ENCODE peak calls at places on chromosomes 6 and 20, in six cellular contexts. S, J, O, N, H and F are unnamed samples.

GRCh38 chr6:108526739-108527174 is 34.0 kb upstream of the FOXO3 start:
- DNase-seq in J (no peak), S (peak; percentile 26), O (peak; percentile 35), N (peak; percentile 56), H (no peak), F (peak; percentile 67)

GRCh38 chr20:9999660-10000059 is 35.1 kb upstream of the ANKEF1 start:
- DNase-seq in J (no peak), N (no peak), S (peak; percentile 38), H (no peak), O (no peak), F (no peak)

GRCh38 chr6:14276667-14277404 is 159.3 kb downstream of the CD83 start:
- DNase-seq in O (peak; percentile 61), H (no peak), J (no peak), N (no peak), S (peak; percentile 27), F (no peak)

GRCh38 chr6:137223370-137224131 is 4.4 kb upstream of the IFNGR1 start:
- DNase-seq in S (peak; percentile 29), O (peak; percentile 43), N (no peak), J (no peak), H (no peak), F (no peak)

GRCh38 chr6:121335111-121336008 is 1.1 kb upstream of the TBC1D32 start:
- DNase-seq in H (no peak), J (no peak), N (no peak), S (no peak), O (peak; percentile 1), F (no peak)

GRCh38 chr6:28632326-28632851 is 106.7 kb downstream of the GPX5 start:
- DNase-seq in J (no peak), S (no peak), N (no peak), H (no peak), O (no peak), F (no peak)

GRCh38 chr6:13012271-13012670 is 295.7 kb downstream of the PHACTR1 start:
- DNase-seq in O (no peak), H (no peak), S (peak; percentile 18), J (no peak), N (no peak), F (no peak)

GRCh38 chr6:18016698-18017097 is 29.3 kb upstream of the KIF13A start:
- DNase-seq in O (no peak), S (peak; percentile 100), J (no peak), H (no peak), N (no peak), F (no peak)

GRCh38 chr6:78324213-78324612 is 543.1 kb upstream of the IRAK1BP1 start:
- DNase-seq in J (no peak), O (peak; percentile 39), N (peak; percentile 13), S (peak; percentile 51), H (no peak), F (no peak)

GRCh38 chr6:105204768-105205167 is 25.0 kb upstream of the POPDC3 start:
- DNase-seq in J (no peak), O (no peak), S (peak; percentile 35), H (no peak), N (no peak), F (no peak)

GRCh38 chr6:47424436-47424836 is 53.2 kb upstream of the CD2AP start:
- DNase-seq in O (no peak), J (no peak), S (no peak), N (peak; percentile 84), H (no peak), F (no peak)

GRCh38 chr6:151070666-151071065 is 169.1 kb upstream of the AKAP12 start:
- DNase-seq in O (peak; percentile 85), J (no peak), N (peak; percentile 93), H (no peak), S (no peak), F (no peak)

GRCh38 chr6:88843040-88843439 is 120.4 kb downstream of the RNGTT start:
- DNase-seq in S (peak; percentile 13), N (peak; percentile 60), J (peak; percentile 50), H (no peak), O (peak; percentile 86), F (no peak)

GRCh38 chr6:25599516-25600060 is 52.4 kb upstream of the SCGN start:
- DNase-seq in N (no peak), J (no peak), O (no peak), H (no peak), S (no peak), F (no peak)

GRCh38 chr6:150702675-150703074 is 103.0 kb downstream of the PLEKHG1 start:
- DNase-seq in S (no peak), H (no peak), N (no peak), J (no peak), O (no peak), F (no peak)

GRCh38 chr6:41492261-41492891 is 53.8 kb upstream of the FOXP4 start:
- DNase-seq in O (no peak), J (no peak), N (peak; percentile 44), H (no peak), S (no peak), F (peak; percentile 40)

GRCh38 chr6:15871211-15871770 is 208.5 kb upstream of the DTNBP1 start:
- DNase-seq in O (no peak), S (no peak), N (no peak), H (no peak), J (no peak), F (no peak)

GRCh38 chr20:59385461-59385860 is 85.0 kb downstream of the EDN3 start:
- DNase-seq in S (no peak), O (no peak), N (no peak), J (no peak), H (no peak), F (peak; percentile 98)